ENCODE peak calls at places on chromosomes 1 and 21, in eight cellular contexts. I is cardiac fibroblast, C is cardiac muscle cell, K is left ventricle myocardium inferior, Y is GM12878, Z is AG09309, R is colonic mucosa, P is HFF-Myc. W is an unnamed sample.

GRCh38 chr1:25889470-25889869 is 14.0 kb upstream of the PAQR7 start:
- DNase-seq in I (no peak), C (no peak), K (no peak), Y (no peak), Z (no peak), R (no peak), P (no peak), W (peak; percentile 25)

GRCh38 chr1:78004719-78005346 is at the start of gene DNAJB4:
- DNase-seq in I (peak; percentile 99), C (peak; percentile 99), K (no peak), Y (peak; percentile 96), Z (peak; percentile 93), R (peak; percentile 89), P (peak; percentile 97), W (peak; percentile 97)

GRCh38 chr21:36976882-36977651 is 10.6 kb upstream of the HLCS start:
- DNase-seq in I (peak; percentile 87), C (peak; percentile 83), K (no peak), Y (peak; percentile 59), Z (peak; percentile 46), R (no peak), P (peak; percentile 73), W (peak; percentile 66)

GRCh38 chr1:77706321-77706720 is 23.9 kb upstream of the ZZZ3 start:
- DNase-seq in I (peak; percentile 23), C (no peak), K (no peak), Y (no peak), Z (no peak), R (no peak), P (no peak), W (no peak)

GRCh38 chr1:231528175-231529029 is at the start of gene TSNAX:
- DNase-seq in I (peak; percentile 95), C (peak; percentile 97), K (peak; percentile 92), Y (peak; percentile 84), Z (peak; percentile 68), R (peak; percentile 90), P (peak; percentile 76), W (peak; percentile 91)

GRCh38 chr1:220786337-220787068 is at the start of gene MTARC1:
- DNase-seq in I (peak; percentile 38), C (peak; percentile 76), K (peak; percentile 83), Y (no peak), Z (no peak), R (peak; percentile 91), P (peak; percentile 12), W (peak; percentile 51)

GRCh38 chr1:36083219-36083618 is 675 bp upstream of the TEKT2 start:
- DNase-seq in I (no peak), C (no peak), K (no peak), Y (no peak), Z (no peak), R (no peak), P (no peak), W (no peak)

GRCh38 chr1:28370220-28371010 is 875 bp downstream of the PHACTR4 start:
- DNase-seq in I (peak; percentile 51), C (peak; percentile 45), K (no peak), Y (no peak), Z (no peak), R (peak; percentile 47), P (no peak), W (peak; percentile 52)

GRCh38 chr21:45341779-45342178 is 54.1 kb upstream of the POFUT2 start:
- DNase-seq in I (peak; percentile 40), C (peak; percentile 61), K (no peak), Y (no peak), Z (no peak), R (no peak), P (no peak), W (peak; percentile 70)

GRCh38 chr1:232684331-232685105 is 54.6 kb upstream of the SIPA1L2 start:
- DNase-seq in I (peak; percentile 9), C (no peak), K (no peak), Y (no peak), Z (no peak), R (no peak), P (no peak), W (peak; percentile 59)

GRCh38 chr1:202086579-202087350 is 36.0 kb upstream of the GPR37L1 start:
- DNase-seq in I (no peak), C (no peak), K (no peak), Y (no peak), Z (no peak), R (peak; percentile 95), P (no peak), W (no peak)

GRCh38 chr1:116375884-116376733 is 3.1 kb downstream of the ATP1A1 start:
- DNase-seq in I (peak; percentile 93), C (peak; percentile 80), K (peak; percentile 78), Y (no peak), Z (peak; percentile 40), R (peak; percentile 92), P (peak; percentile 41), W (peak; percentile 97)
- H3K4me3 ChIP-seq in I (peak overlapping the region; percentile 84), C (peak overlapping the region; percentile 93), K (peak overlapping the region; percentile 96), Y (peak overlapping the region; percentile 95), Z (peak overlapping the region; percentile 10), R (peak overlapping the region; percentile 85), P (peak overlapping the region; percentile 77), W (peak overlapping the region; percentile 85)

DNA sequence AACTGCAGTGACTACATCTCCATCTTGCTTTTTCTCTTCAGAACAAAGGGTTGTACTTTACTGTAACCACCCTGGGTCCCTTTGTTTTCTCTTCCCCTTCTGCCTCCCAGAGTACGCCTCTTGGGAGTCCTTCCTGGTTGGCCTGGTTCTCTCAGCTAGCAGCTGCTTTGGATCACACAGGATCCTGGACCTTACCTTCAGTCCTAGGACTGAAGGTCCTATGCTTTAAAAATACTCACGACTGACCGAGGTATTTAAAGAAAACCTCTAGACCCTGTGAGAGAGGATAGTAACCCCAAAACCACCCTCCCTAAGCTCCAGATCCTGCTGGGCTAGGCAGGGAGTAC is 4.8 kb downstream of the TRIM45 start:
- DNase-seq in I (no peak), C (no peak), K (no peak), Y (no peak), Z (no peak), R (no peak), P (no peak), W (no peak)
- H3K4me3 ChIP-seq in I (no peak overlapping the region), C (no peak overlapping the region), K (no peak overlapping the region), Y (no peak overlapping the region), Z (no peak overlapping the region), R (no peak overlapping the region), P (no peak overlapping the region), W (no peak overlapping the region)

DNA sequence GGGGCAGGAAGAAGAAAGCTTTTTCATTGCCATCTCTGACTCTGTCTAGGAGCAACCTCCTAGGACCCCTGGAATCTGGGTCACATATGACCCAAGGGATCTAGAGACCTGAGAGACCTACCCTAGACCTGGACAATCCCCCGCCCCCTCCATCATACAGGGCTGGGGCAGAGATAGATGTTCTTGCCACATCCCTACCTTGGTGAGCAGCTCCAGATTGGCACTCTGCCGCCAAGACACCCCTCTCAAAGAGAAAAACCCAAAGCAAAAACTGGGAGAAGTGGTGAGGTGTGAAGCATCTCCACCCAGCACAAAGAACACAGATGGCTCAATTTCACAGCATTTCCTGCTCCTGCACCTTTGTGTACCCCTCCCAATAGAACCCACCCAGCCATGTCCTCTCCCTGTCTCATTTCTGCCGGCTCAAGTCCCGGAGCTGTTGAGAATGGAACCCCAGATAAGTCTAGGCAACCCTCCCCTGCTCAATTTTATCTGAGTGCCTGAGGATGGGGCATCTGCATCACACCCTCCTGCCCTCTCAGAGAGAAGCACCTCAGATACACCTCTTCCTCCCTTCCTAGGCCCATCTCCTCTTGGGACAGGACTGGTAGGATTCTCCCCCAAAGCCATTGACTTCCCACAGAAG is 1.2 kb downstream of the KIF21B start:
- DNase-seq in I (no peak), C (no peak), K (no peak), Y (no peak), Z (no peak), R (no peak), P (no peak), W (no peak)
- H3K4me3 ChIP-seq in I (no peak overlapping the region), C (no peak overlapping the region), K (peak overlapping the region; percentile 69), Y (peak overlapping the region; percentile 93), Z (no peak overlapping the region), R (peak overlapping the region; percentile 63), P (no peak overlapping the region), W (no peak overlapping the region)

GRCh38 chr1:72547412-72547811 is 265.1 kb upstream of the NEGR1 start:
- DNase-seq in I (peak; percentile 34), C (no peak), K (no peak), Y (no peak), Z (no peak), R (no peak), P (no peak), W (no peak)
- H3K4me3 ChIP-seq in I (no peak overlapping the region), C (no peak overlapping the region), K (no peak overlapping the region), Y (no peak overlapping the region), Z (no peak overlapping the region), R (no peak overlapping the region), P (no peak overlapping the region), W (no peak overlapping the region)

GRCh38 chr1:239107676-239108075 is 278.7 kb upstream of the CHRM3 start:
- DNase-seq in I (no peak), C (no peak), K (no peak), Y (no peak), Z (no peak), R (no peak), P (no peak), W (no peak)

GRCh38 chr1:239112536-239112935 is 273.8 kb upstream of the CHRM3 start:
- DNase-seq in I (no peak), C (no peak), K (no peak), Y (no peak), Z (no peak), R (no peak), P (no peak), W (no peak)

DNA sequence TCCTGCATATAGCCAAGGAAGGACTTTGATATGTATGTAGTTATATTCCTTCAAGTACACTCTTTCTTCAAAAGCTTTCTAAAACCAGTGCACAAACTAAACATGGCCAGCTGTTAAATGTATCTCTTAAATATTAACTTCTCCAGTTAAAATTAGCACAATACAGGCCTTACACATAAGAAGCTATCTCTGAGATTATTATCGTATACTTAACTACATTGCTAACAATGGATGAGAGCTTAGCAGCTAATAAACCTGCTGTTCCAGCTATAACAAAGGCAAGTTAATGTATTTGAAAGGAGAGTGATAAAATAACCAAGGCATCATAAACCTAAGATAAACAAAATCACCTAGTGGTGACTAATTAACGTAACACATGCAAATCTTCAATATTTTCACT is 274.3 kb upstream of the CHRM3 start:
- DNase-seq in I (no peak), C (no peak), K (no peak), Y (no peak), Z (no peak), R (no peak), P (no peak), W (no peak)
- H3K4me3 ChIP-seq in I (no peak overlapping the region), C (no peak overlapping the region), K (no peak overlapping the region), Y (no peak overlapping the region), Z (no peak overlapping the region), R (no peak overlapping the region), P (no peak overlapping the region), W (no peak overlapping the region)

GRCh38 chr1:165442053-165442452 is 2.9 kb downstream of the RXRG start:
- DNase-seq in I (no peak), C (no peak), K (no peak), Y (no peak), Z (no peak), R (no peak), P (no peak), W (no peak)
- H3K4me3 ChIP-seq in I (no peak overlapping the region), C (peak overlapping the region; percentile 63), K (no peak overlapping the region), Y (no peak overlapping the region), Z (no peak overlapping the region), R (no peak overlapping the region), P (no peak overlapping the region), W (no peak overlapping the region)

GRCh38 chr1:234676103-234676594 is 66.2 kb upstream of the IRF2BP2 start:
- DNase-seq in I (peak; percentile 80), C (peak; percentile 88), K (peak; percentile 88), Y (no peak), Z (no peak), R (peak; percentile 86), P (no peak), W (peak; percentile 58)
- H3K4me3 ChIP-seq in I (peak overlapping the region; percentile 38), C (peak overlapping the region; percentile 20), K (peak overlapping the region; percentile 64), Y (peak overlapping the region; percentile 44), Z (peak overlapping the region; percentile 28), R (no peak overlapping the region), P (peak overlapping the region; percentile 8), W (peak overlapping the region; percentile 42)

GRCh38 chr21:29304577-29304976 is 5.9 kb downstream of the BACH1 start:
- DNase-seq in I (no peak), C (no peak), K (no peak), Y (no peak), Z (no peak), R (no peak), P (no peak), W (no peak)
- H3K4me3 ChIP-seq in I (no peak overlapping the region), C (no peak overlapping the region), K (no peak overlapping the region), Y (peak overlapping the region; percentile 44), Z (no peak overlapping the region), R (no peak overlapping the region), P (no peak overlapping the region), W (no peak overlapping the region)